ENCODE peak calls at places on chromosomes 12 and 14, in eight cellular contexts. Y is endothelial cell, O is lung, I is Calu3, W is dorsolateral prefrontal cortex, R is pancreas, K is lower leg skin, J is tibial nerve. E is an unnamed sample.

GRCh38 chr12:62166525-62166924 is 93.7 kb upstream of the USP15 start:
- DNase-seq in K (peak), O (no peak), R (no peak), Y (no peak), J (no peak), W (no peak), I (no peak), E (no peak)

GRCh38 chr12:122124370-122124769 is 45.8 kb downstream of the MLXIP start:
- DNase-seq in K (no peak), O (no peak), I (no peak), Y (no peak), W (no peak), R (no peak), J (no peak), E (no peak)

GRCh38 chr14:105281354-105282097 is 19.3 kb downstream of the BRF1 start:
- DNase-seq in I (no peak), R (peak), J (peak), Y (peak), K (no peak), O (no peak), W (no peak), E (no peak)

GRCh38 chr14:60720962-60721330 is 3.2 kb downstream of the SIX4 start:
- DNase-seq in I (no peak), W (no peak), R (no peak), J (no peak), O (no peak), K (no peak), Y (no peak), E (no peak)

GRCh38 chr12:16555630-16556029 is 50.3 kb downstream of the LMO3 start:
- DNase-seq in J (no peak), W (no peak), R (no peak), Y (peak), K (no peak), O (no peak), I (no peak), E (no peak)

GRCh38 chr12:29398495-29398894 is 17.5 kb upstream of the ERGIC2 start:
- DNase-seq in K (no peak), Y (no peak), O (no peak), I (no peak), J (no peak), W (no peak), R (no peak), E (no peak)

GRCh38 chr14:92412912-92413311 is 89.9 kb downstream of the SLC24A4 start:
- DNase-seq in W (no peak), Y (no peak), K (no peak), R (no peak), O (no peak), J (no peak), I (no peak), E (no peak)

GRCh38 chr14:52077261-52077984 is 8.6 kb upstream of the NID2 start:
- DNase-seq in J (no peak), I (no peak), W (no peak), O (no peak), K (no peak), Y (no peak), R (no peak), E (no peak)

GRCh38 chr12:104956870-104957301 is 1.2 kb downstream of the SLC41A2 start:
- DNase-seq in W (no peak), Y (no peak), O (no peak), J (no peak), K (no peak), I (no peak), R (no peak), E (no peak)

DNA sequence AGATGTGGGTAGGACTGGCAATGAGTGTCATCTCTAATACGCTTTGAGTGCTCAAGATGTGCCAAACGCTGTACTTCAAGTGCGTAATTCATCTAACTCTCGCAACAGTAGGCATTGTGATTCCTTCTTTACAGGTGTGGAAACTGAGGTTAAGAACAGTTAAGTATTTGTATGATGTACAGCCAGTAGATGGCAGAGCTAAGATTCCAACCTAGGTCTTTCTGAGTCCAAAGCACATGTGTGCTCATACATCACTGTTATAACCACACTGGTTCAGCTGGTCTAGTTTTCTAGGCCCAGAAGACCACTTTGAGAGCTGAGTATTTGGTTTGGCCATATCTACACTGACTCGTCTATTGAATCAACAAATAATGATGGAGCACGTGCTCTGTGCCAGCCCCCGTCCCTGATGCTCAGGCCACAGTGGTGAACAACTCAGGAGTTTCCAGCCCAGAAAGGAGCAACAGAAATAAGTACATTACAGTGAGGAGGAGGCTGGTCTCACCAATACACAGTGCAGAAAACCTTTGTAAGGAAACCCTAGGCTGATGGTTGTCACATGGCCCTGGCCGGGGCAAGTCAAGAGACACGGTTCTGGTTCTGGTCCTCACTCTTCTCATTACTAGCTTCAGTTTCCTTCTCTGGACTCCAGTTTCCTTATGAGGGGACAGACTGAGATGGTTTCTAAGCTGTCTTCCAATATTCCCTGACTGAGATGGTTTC is 69.3 kb upstream of the SCN8A start:
- DNase-seq in W (no peak), O (no peak), J (no peak), R (no peak), Y (no peak), K (no peak), I (no peak), E (no peak)
- TF ChIP-seq CTCF in W (no peak), O (no peak), J (no peak), R (no peak), Y (no peak), K (no peak), I (no peak), E (no peak)

GRCh38 chr12:20123465-20123864 is 244.9 kb upstream of the PDE3A start:
- DNase-seq in Y (no peak), R (no peak), W (no peak), O (no peak), K (no peak), I (no peak), J (no peak), E (no peak)

GRCh38 chr12:20125259-20125919 is 242.9 kb upstream of the PDE3A start:
- DNase-seq in J (peak), K (no peak), Y (no peak), I (no peak), W (no peak), R (no peak), O (no peak), E (no peak)

GRCh38 chr12:20120296-20120695 is 248.0 kb upstream of the PDE3A start:
- DNase-seq in R (no peak), Y (no peak), J (no peak), W (no peak), I (no peak), O (no peak), K (no peak), E (no peak)

GRCh38 chr12:20127401-20127800 is 240.9 kb upstream of the PDE3A start:
- DNase-seq in R (no peak), O (no peak), Y (no peak), J (no peak), I (no peak), K (no peak), W (no peak), E (no peak)

GRCh38 chr12:20122274-20122673 is 246.1 kb upstream of the PDE3A start:
- DNase-seq in W (no peak), I (no peak), K (no peak), R (no peak), J (no peak), Y (no peak), O (no peak), E (no peak)
- TF ChIP-seq CTCF in W (no peak), I (no peak), K (no peak), R (no peak), J (no peak), Y (no peak), O (no peak), E (no peak)

DNA sequence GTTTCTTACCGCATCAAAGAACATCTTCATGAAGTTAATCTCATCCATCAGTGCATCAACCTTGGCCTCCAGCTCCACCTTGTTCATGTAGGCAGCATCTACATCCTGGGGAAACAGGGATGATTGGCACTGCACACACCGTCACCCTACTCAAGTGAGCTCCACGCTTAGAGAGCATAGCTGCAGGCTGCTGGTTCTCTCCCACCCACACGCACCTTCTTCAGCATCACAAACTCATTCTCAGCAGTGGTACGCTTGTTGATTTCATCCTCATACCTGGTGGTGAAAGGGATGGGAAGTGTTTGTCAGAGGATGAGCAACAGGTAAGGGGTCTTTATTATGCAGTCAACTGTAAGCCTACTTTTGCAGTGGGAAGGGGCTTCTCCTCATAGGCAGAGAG is 2.3 kb downstream of the KRT5 start:
- DNase-seq in J (peak), O (peak), I (no peak), W (no peak), K (peak), R (no peak), Y (no peak), E (no peak)
- TF ChIP-seq CTCF in J (no peak), O (no peak), I (no peak), W (no peak), K (no peak), R (no peak), Y (no peak), E (no peak)

GRCh38 chr12:52023976-52024688 is 17.4 kb downstream of the TAMALIN start:
- DNase-seq in O (no peak), K (no peak), I (no peak), W (no peak), J (no peak), R (no peak), Y (no peak), E (no peak)
- TF ChIP-seq CTCF in O (no peak), K (peak), I (no peak), W (peak), J (no peak), R (no peak), Y (peak), E (no peak)

DNA sequence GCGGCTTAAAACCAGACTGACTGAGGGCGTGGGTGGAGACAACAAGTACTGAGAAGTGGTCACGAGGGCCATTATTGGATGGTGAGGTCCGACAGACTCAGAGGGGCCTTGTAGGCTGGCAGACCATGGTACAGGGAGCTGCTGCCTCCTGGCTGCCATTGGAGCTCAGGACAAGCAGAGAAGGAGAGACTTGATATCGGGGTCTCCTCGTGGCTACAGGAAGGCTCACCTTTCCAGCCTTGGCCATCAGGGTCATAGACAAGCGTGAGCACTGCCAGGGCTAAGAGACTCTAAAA is 54.2 kb downstream of the FBRSL1 start:
- DNase-seq in R (no peak), I (no peak), W (no peak), Y (no peak), K (no peak), J (no peak), O (no peak), E (no peak)
- TF ChIP-seq CTCF in R (no peak), I (no peak), W (no peak), Y (no peak), K (no peak), J (no peak), O (no peak), E (no peak)

GRCh38 chr12:19515179-19515578 is 75.9 kb downstream of the AEBP2 start:
- DNase-seq in K (no peak), O (no peak), R (no peak), Y (no peak), J (no peak), I (no peak), W (no peak), E (no peak)
- TF ChIP-seq CTCF in K (no peak), O (no peak), R (no peak), Y (no peak), J (no peak), I (no peak), W (no peak), E (no peak)

DNA sequence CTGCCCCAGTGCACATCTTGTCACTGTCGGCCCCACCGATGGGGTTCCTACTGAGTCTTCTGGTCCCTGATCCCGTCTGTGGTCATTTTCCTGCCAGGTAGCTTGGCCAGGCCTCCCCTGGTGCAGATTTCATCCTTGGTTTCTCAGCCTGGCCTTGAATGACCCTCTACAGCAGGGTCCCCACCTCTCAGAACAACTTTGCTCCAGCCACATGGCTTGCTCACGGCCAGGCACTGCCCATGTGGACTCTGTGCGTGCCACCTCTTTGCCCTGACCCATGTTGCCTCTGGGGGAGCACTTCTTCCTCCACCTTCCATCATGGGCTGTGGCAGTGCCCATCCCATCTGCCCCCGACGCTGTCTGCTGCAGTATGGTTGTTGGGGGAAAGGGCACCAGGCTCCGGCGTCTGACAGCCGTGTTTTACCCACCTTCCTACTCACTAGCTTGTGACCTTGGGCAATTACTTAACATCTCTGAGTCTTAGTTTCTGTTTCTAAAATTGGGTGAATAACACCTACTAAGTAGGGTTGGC is 2.0 kb upstream of the PTPN6 start:
- DNase-seq in J (no peak), R (no peak), Y (no peak), I (no peak), W (no peak), K (no peak), O (no peak), E (no peak)
- TF ChIP-seq CTCF in J (no peak), R (no peak), Y (no peak), I (no peak), W (no peak), K (no peak), O (no peak), E (no peak)

GRCh38 chr12:67981236-67982164 is 7.7 kb upstream of the IFNG-AS1 start:
- DNase-seq in J (no peak), I (no peak), W (no peak), R (no peak), O (no peak), Y (no peak), K (no peak), E (no peak)

GRCh38 chr12:67982165-67982563 is 7.1 kb upstream of the IFNG-AS1 start:
- DNase-seq in W (no peak), Y (no peak), J (no peak), R (no peak), I (no peak), K (no peak), O (no peak), E (no peak)

GRCh38 chr12:67980391-67980790 is 8.9 kb upstream of the IFNG-AS1 start:
- DNase-seq in W (no peak), I (no peak), K (no peak), R (no peak), Y (no peak), J (no peak), O (no peak), E (no peak)

DNA sequence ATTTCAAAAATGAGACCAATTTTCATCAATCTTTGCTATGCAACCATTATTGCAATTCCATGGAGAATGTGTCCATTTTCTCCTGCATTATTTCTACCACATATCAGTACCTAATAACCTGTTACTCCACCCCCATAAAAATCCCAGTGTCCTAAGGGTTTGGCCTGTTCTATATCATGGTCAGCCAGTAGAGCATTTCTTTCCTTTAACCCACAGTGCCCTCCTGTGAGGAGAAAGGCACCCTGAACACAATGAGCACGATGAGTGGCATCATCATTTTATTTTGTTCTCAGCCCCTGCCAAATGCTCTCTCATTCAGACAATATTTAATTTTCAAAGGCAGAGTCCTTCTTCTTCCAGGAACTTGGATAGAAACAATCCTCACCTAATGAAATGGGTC is 11.6 kb upstream of the IFNG-AS1 start:
- DNase-seq in R (no peak), I (no peak), W (no peak), K (no peak), Y (no peak), O (no peak), J (no peak), E (no peak)
- TF ChIP-seq CTCF in R (no peak), I (no peak), W (no peak), K (no peak), Y (no peak), O (no peak), J (no peak), E (no peak)

GRCh38 chr12:67068204-67068731 is 200.9 kb upstream of the CAND1 start:
- DNase-seq in R (no peak), K (no peak), Y (peak), I (peak), J (no peak), W (no peak), O (no peak), E (peak)

GRCh38 chr12:67070604-67071003 is 198.6 kb upstream of the CAND1 start:
- DNase-seq in R (no peak), J (no peak), I (no peak), O (no peak), K (no peak), W (no peak), Y (no peak), E (no peak)

GRCh38 chr12:67069451-67070306 is 199.5 kb upstream of the CAND1 start:
- DNase-seq in J (no peak), I (peak), W (no peak), O (peak), Y (peak), R (peak), K (no peak), E (no peak)

GRCh38 chr12:67068773-67069450 is 200.2 kb upstream of the CAND1 start:
- DNase-seq in K (no peak), I (peak), Y (peak), R (peak), O (no peak), W (no peak), J (no peak), E (peak)

GRCh38 chr12:67070307-67070600 is 198.9 kb upstream of the CAND1 start:
- DNase-seq in O (no peak), I (no peak), R (no peak), Y (no peak), J (no peak), W (no peak), K (no peak), E (no peak)
- TF ChIP-seq CTCF in O (no peak), I (no peak), R (no peak), Y (no peak), J (no peak), W (no peak), K (no peak), E (no peak)

E was measured in uterus.